ENCODE peak calls at places on chromosomes 13 and 19, in eight cellular contexts. P is A549; K is AG09319; R is GDM1; E is progenitor cell of endocrine pancreas; N is effector CD4-positive, alpha-beta T cell; O is stimulated activated CD4-positive, alpha-beta T cell treated with anti-CD3 and anti-CD28 coated beads, Interleukin-12 subunit alpha, Interleukin-12 subunit beta, amount 100 ng/mL, for 4 hours; F is choroid plexus epithelial cell. T is an unnamed sample.

GRCh38 chr19:46299004-46299509 is 2.2 kb downstream of the HIF3A start:
- DNase-seq in P (peak; percentile 95), K (peak; percentile 53), R (peak; percentile 3), E (no peak), N (no peak), O (no peak), F (peak; percentile 94), T (peak; percentile 98)

GRCh38 chr19:11578342-11579142 is 1.1 kb upstream of the ACP5 start:
- DNase-seq in P (no peak), K (no peak), R (no peak), E (no peak), N (peak; percentile 16), O (peak; percentile 32), F (peak; percentile 17), T (peak; percentile 72)

GRCh38 chr19:29660835-29661234 is 4.4 kb upstream of the PLEKHF1 start:
- DNase-seq in P (no peak), K (no peak), R (no peak), E (no peak), N (no peak), O (no peak), F (no peak), T (no peak)

GRCh38 chr19:919157-920050 is 2.3 kb downstream of the KISS1R start:
- DNase-seq in P (no peak), K (no peak), R (no peak), E (no peak), N (peak; percentile 35), O (no peak), F (no peak), T (no peak)

GRCh38 chr13:40562975-40563349 is 103.5 kb downstream of the FOXO1 start:
- DNase-seq in P (no peak), K (no peak), R (peak; percentile 34), E (no peak), N (no peak), O (no peak), F (peak; percentile 46), T (no peak)

GRCh38 chr19:46471116-46471733 is at the start of gene PNMA8A:
- DNase-seq in P (peak; percentile 65), K (no peak), R (no peak), E (peak; percentile 87), N (no peak), O (no peak), F (peak; percentile 77), T (peak; percentile 89)

GRCh38 chr13:46522692-46523040 is 30.3 kb upstream of the LRCH1 start:
- DNase-seq in P (no peak), K (no peak), R (no peak), E (no peak), N (no peak), O (no peak), F (no peak), T (no peak)

GRCh38 chr19:15161028-15161984 is 39.5 kb downstream of the NOTCH3 start:
- DNase-seq in P (peak; percentile 55), K (no peak), R (no peak), E (no peak), N (no peak), O (no peak), F (peak; percentile 47), T (no peak)

GRCh38 chr13:99093997-99094396 is 106.7 kb upstream of the UBAC2 start:
- DNase-seq in P (no peak), K (no peak), R (no peak), E (no peak), N (no peak), O (no peak), F (no peak), T (no peak)

GRCh38 chr19:39727070-39727800 is 10.6 kb downstream of the CLC start:
- DNase-seq in P (no peak), K (no peak), R (no peak), E (no peak), N (no peak), O (no peak), F (no peak), T (no peak)

GRCh38 chr13:30154931-30155330 is 152.4 kb downstream of the KATNAL1 start:
- DNase-seq in P (no peak), K (no peak), R (no peak), E (no peak), N (no peak), O (no peak), F (no peak), T (no peak)

GRCh38 chr19:16073481-16073880 is 2.8 kb upstream of the TPM4 start:
- DNase-seq in P (no peak), K (no peak), R (no peak), E (no peak), N (no peak), O (no peak), F (no peak), T (no peak)

GRCh38 chr19:10339380-10339960 is at the start of gene ICAM3:
- DNase-seq in P (no peak), K (no peak), R (peak; percentile 64), E (no peak), N (peak; percentile 37), O (peak; percentile 63), F (no peak), T (no peak)

GRCh38 chr13:75368167-75368566 is 113.8 kb downstream of the TBC1D4 start:
- DNase-seq in P (no peak), K (peak; percentile 68), R (no peak), E (no peak), N (no peak), O (no peak), F (peak; percentile 91), T (peak; percentile 52)

GRCh38 chr13:95155093-95155492 is 146.2 kb downstream of the ABCC4 start:
- DNase-seq in P (no peak), K (no peak), R (no peak), E (no peak), N (no peak), O (no peak), F (no peak), T (no peak)

GRCh38 chr13:99465454-99465853 is 35.8 kb upstream of the TM9SF2 start:
- DNase-seq in P (no peak), K (no peak), R (no peak), E (no peak), N (no peak), O (no peak), F (no peak), T (no peak)

GRCh38 chr13:97226788-97227627 is 4.9 kb downstream of the MBNL2 start:
- DNase-seq in P (no peak), K (no peak), R (peak; percentile 46), E (no peak), N (peak; percentile 38), O (peak; percentile 23), F (no peak), T (no peak)

GRCh38 chr19:55549500-55550320 is 4.4 kb upstream of the SBK3 start:
- DNase-seq in P (peak; percentile 88), K (peak; percentile 54), R (no peak), E (no peak), N (no peak), O (no peak), F (peak; percentile 91), T (no peak)

GRCh38 chr13:110680852-110681251 is 25.1 kb downstream of the CARS2 start:
- DNase-seq in P (peak; percentile 43), K (no peak), R (no peak), E (no peak), N (no peak), O (no peak), F (peak; percentile 30), T (no peak)

GRCh38 chr13:92838786-92839185 is 387.8 kb upstream of the GPC6 start:
- DNase-seq in P (no peak), K (peak; percentile 31), R (no peak), E (no peak), N (no peak), O (no peak), F (peak; percentile 97), T (no peak)

GRCh38 chr19:12872255-12872654 is 9.0 kb downstream of the DNASE2 start:
- DNase-seq in P (no peak), K (no peak), R (no peak), E (no peak), N (no peak), O (no peak), F (no peak), T (no peak)

GRCh38 chr19:18417250-18418033 is 1.8 kb upstream of the SSBP4 start:
- DNase-seq in P (no peak), K (no peak), R (peak; percentile 90), E (peak; percentile 28), N (no peak), O (no peak), F (peak; percentile 88), T (peak; percentile 88)

GRCh38 chr13:76210262-76210661 is 574.1 kb downstream of the LMO7 start:
- DNase-seq in P (no peak), K (no peak), R (no peak), E (no peak), N (no peak), O (no peak), F (peak; percentile 9), T (no peak)

GRCh38 chr13:46184277-46184699 is 2.3 kb upstream of the LCP1 start:
- DNase-seq in P (peak; percentile 10), K (no peak), R (peak; percentile 74), E (no peak), N (peak; percentile 65), O (peak; percentile 71), F (peak; percentile 41), T (no peak)

GRCh38 chr13:59236979-59237378 is 926.7 kb downstream of the DIAPH3 start:
- DNase-seq in P (no peak), K (no peak), R (no peak), E (no peak), N (no peak), O (no peak), F (no peak), T (no peak)

GRCh38 chr19:40771101-40771539 is 4.2 kb upstream of the MIA start:
- DNase-seq in P (no peak), K (no peak), R (no peak), E (no peak), N (no peak), O (no peak), F (no peak), T (no peak)

GRCh38 chr19:5850743-5851293 is 431 bp downstream of the FUT3 start:
- DNase-seq in P (no peak), K (peak; percentile 12), R (no peak), E (no peak), N (no peak), O (no peak), F (peak; percentile 75), T (no peak)

GRCh38 chr19:7725791-7726190 is 6.1 kb downstream of the CLEC4G start:
- DNase-seq in P (no peak), K (no peak), R (no peak), E (no peak), N (no peak), O (no peak), F (no peak), T (no peak)

GRCh38 chr13:22114630-22115311 is 443.9 kb downstream of the FGF9 start:
- DNase-seq in P (no peak), K (no peak), R (peak; percentile 83), E (no peak), N (peak; percentile 27), O (no peak), F (no peak), T (no peak)

GRCh38 chr19:29622191-29623070 is 16.3 kb downstream of the POP4 start:
- DNase-seq in P (no peak), K (no peak), R (peak; percentile 39), E (no peak), N (no peak), O (no peak), F (peak; percentile 49), T (no peak)

GRCh38 chr19:3667766-3668165 is 32.5 kb downstream of the PIP5K1C start:
- DNase-seq in P (no peak), K (no peak), R (no peak), E (no peak), N (no peak), O (no peak), F (no peak), T (no peak)

GRCh38 chr19:48351341-48351752 is 12.4 kb downstream of the TMEM143 start:
- DNase-seq in P (peak; percentile 89), K (no peak), R (peak; percentile 49), E (peak; percentile 65), N (peak; percentile 69), O (peak; percentile 80), F (peak; percentile 70), T (peak; percentile 53)

GRCh38 chr19:5621945-5622464 is 571 bp downstream of the SAFB2 start:
- DNase-seq in P (no peak), K (no peak), R (no peak), E (no peak), N (no peak), O (peak; percentile 19), F (peak; percentile 12), T (no peak)

GRCh38 chr13:76884167-76884566 is 2.0 kb downstream of the KCTD12 start:
- DNase-seq in P (no peak), K (no peak), R (no peak), E (no peak), N (no peak), O (no peak), F (peak; percentile 79), T (peak; percentile 47)

T was measured in ovary.